ENCODE peak calls at places on chromosomes 1 and 21, in seven cellular contexts. J is ELR, G is astrocyte of the spinal cord, E is T-helper 9 cell, N is AML-193, X is psoas muscle, U is activated T-cell treated with anti-CD3 and anti-CD28 coated beads for 1 hour. A is an unnamed sample.

GRCh38 chr1:41713557-41714327 is 205.0 kb downstream of the HIVEP3 start:
- DNase-seq in U (no peak), N (no peak), X (no peak), E (no peak), G (peak; percentile 90), J (peak; percentile 91), A (peak; percentile 74)

GRCh38 chr1:202618387-202619022 is 91.7 kb downstream of the SYT2 start:
- DNase-seq in N (no peak), J (peak; percentile 76), U (no peak), X (no peak), E (no peak), G (peak; percentile 88), A (peak; percentile 23)

GRCh38 chr1:88455857-88456256 is 228.2 kb upstream of the PKN2 start:
- DNase-seq in J (no peak), U (no peak), G (no peak), X (no peak), N (no peak), E (no peak), A (no peak)

GRCh38 chr1:47449702-47450552 is 12.1 kb downstream of the FOXD2 start:
- DNase-seq in G (no peak), X (peak; percentile 37), N (no peak), E (no peak), U (no peak), J (no peak), A (peak; percentile 43)

GRCh38 chr1:40182956-40183710 is 21.9 kb downstream of the RLF start:
- DNase-seq in N (no peak), U (no peak), J (peak; percentile 58), G (peak; percentile 38), X (no peak), E (no peak), A (peak; percentile 59)

GRCh38 chr1:55057270-55057955 is 18.1 kb downstream of the PCSK9 start:
- DNase-seq in J (no peak), U (no peak), E (no peak), G (no peak), X (no peak), N (no peak), A (no peak)

GRCh38 chr1:10105484-10105883 is 72.7 kb downstream of the UBE4B start:
- DNase-seq in X (peak; percentile 21), G (no peak), U (no peak), J (no peak), E (no peak), N (no peak), A (no peak)

GRCh38 chr21:35256468-35256988 is 207.4 kb upstream of the RUNX1 start:
- DNase-seq in E (no peak), X (peak; percentile 91), U (no peak), N (no peak), G (peak; percentile 99), J (peak; percentile 95), A (peak; percentile 98)

GRCh38 chr1:188489336-188490112 is 1660.8 kb downstream of the PLA2G4A start:
- DNase-seq in G (peak; percentile 42), N (no peak), X (no peak), U (no peak), E (no peak), J (peak; percentile 89), A (peak; percentile 88)

GRCh38 chr1:6785721-6786505 is 659 bp downstream of the CAMTA1 start:
- DNase-seq in J (peak; percentile 54), N (no peak), X (peak; percentile 52), E (peak; percentile 41), G (peak; percentile 5), U (peak; percentile 9), A (peak; percentile 47)

GRCh38 chr1:6960291-6960758 is 175.1 kb downstream of the CAMTA1 start:
- DNase-seq in N (no peak), X (peak; percentile 50), J (peak; percentile 78), U (no peak), E (no peak), G (no peak), A (peak; percentile 96)

GRCh38 chr21:45322960-45323461 is 35.3 kb upstream of the POFUT2 start:
- DNase-seq in X (no peak), N (no peak), G (no peak), J (peak; percentile 72), U (no peak), E (no peak), A (no peak)

GRCh38 chr1:183002267-183002666 is 21.0 kb upstream of the LAMC1 start:
- DNase-seq in E (no peak), J (no peak), G (no peak), X (no peak), U (no peak), N (no peak), A (no peak)

GRCh38 chr1:20197329-20197791 is 11.0 kb upstream of the PLA2G2C start:
- DNase-seq in N (no peak), G (no peak), J (no peak), E (no peak), U (no peak), X (no peak), A (peak; percentile 21)

GRCh38 chr1:44602675-44603610 is 71.3 kb downstream of the TMEM53 start:
- DNase-seq in G (no peak), X (peak; percentile 55), U (no peak), J (no peak), E (no peak), N (no peak), A (no peak)

GRCh38 chr1:165738794-165739193 is 29.9 kb downstream of the TMCO1 start:
- DNase-seq in U (no peak), E (no peak), G (no peak), J (no peak), X (no peak), N (no peak), A (no peak)

GRCh38 chr1:32702599-32703478 is at the start of gene SYNC:
- DNase-seq in G (peak; percentile 85), N (no peak), U (no peak), J (peak; percentile 68), X (peak; percentile 83), E (no peak), A (peak; percentile 61)

GRCh38 chr1:245700631-245701030 is 545.8 kb downstream of the KIF26B start:
- DNase-seq in U (no peak), G (no peak), E (no peak), J (no peak), X (no peak), N (no peak), A (no peak)

GRCh38 chr21:39430457-39430856 is 15.1 kb downstream of the LCA5L start:
- DNase-seq in G (no peak), J (no peak), U (no peak), E (no peak), N (no peak), X (no peak), A (no peak)

GRCh38 chr1:178724386-178724733 is 684 bp upstream of the RALGPS2 start:
- DNase-seq in G (no peak), N (no peak), X (no peak), E (no peak), U (no peak), J (no peak), A (no peak)

GRCh38 chr21:42799516-42799915 is 79.8 kb downstream of the WDR4 start:
- DNase-seq in J (peak; percentile 1), G (no peak), N (no peak), U (no peak), X (no peak), E (no peak), A (peak; percentile 71)

GRCh38 chr1:35560256-35561225 is 2.9 kb downstream of the NCDN start:
- DNase-seq in J (no peak), G (no peak), N (no peak), X (peak; percentile 67), U (no peak), E (no peak), A (no peak)

GRCh38 chr1:162732566-162733335 is 57.8 kb upstream of the HSD17B7 start:
- DNase-seq in J (no peak), N (no peak), U (no peak), X (no peak), G (no peak), E (no peak), A (no peak)

GRCh38 chr1:232562855-232563510 is 67.0 kb downstream of the SIPA1L2 start:
- DNase-seq in E (no peak), U (no peak), G (no peak), N (no peak), J (no peak), X (no peak), A (no peak)

GRCh38 chr1:67793562-67793961 is 39.7 kb downstream of the GNG12 start:
- DNase-seq in E (no peak), N (no peak), J (peak; percentile 70), U (no peak), G (peak; percentile 73), X (no peak), A (peak; percentile 41)

GRCh38 chr21:43958364-43959158 is 53.5 kb upstream of the TRAPPC10 start:
- DNase-seq in N (no peak), U (no peak), J (no peak), E (no peak), X (peak; percentile 2), G (no peak), A (no peak)

GRCh38 chr1:212218911-212219310 is 66.3 kb upstream of the PPP2R5A start:
- DNase-seq in E (no peak), U (no peak), X (no peak), G (peak; percentile 81), J (peak; percentile 29), N (no peak), A (no peak)

GRCh38 chr1:39957299-39958020 is 2.5 kb downstream of the MFSD2A start:
- DNase-seq in X (no peak), N (no peak), U (no peak), J (no peak), G (no peak), E (no peak), A (no peak)

GRCh38 chr1:29875557-29876028 is 639.3 kb downstream of the PTPRU start:
- DNase-seq in G (no peak), X (no peak), J (no peak), N (no peak), U (no peak), E (no peak), A (peak; percentile 30)

GRCh38 chr1:154577346-154578057 is 9.9 kb downstream of the CHRNB2 start:
- DNase-seq in X (no peak), N (no peak), U (no peak), J (no peak), G (no peak), E (no peak), A (no peak)

GRCh38 chr21:41678016-41678935 is 88.6 kb downstream of the RIPK4 start:
- DNase-seq in N (no peak), U (no peak), E (no peak), G (peak; percentile 59), J (peak; percentile 44), X (no peak), A (peak; percentile 99)

GRCh38 chr1:52142220-52143153 is 598 bp downstream of the ZFYVE9 start:
- DNase-seq in J (peak; percentile 71), E (no peak), N (no peak), U (peak; percentile 10), X (peak; percentile 49), G (peak; percentile 62), A (peak; percentile 56)

GRCh38 chr1:201085902-201086735 is 26.1 kb downstream of the CACNA1S start:
- DNase-seq in E (peak; percentile 18), J (peak; percentile 61), U (peak; percentile 16), X (peak; percentile 71), N (peak; percentile 43), G (peak; percentile 25), A (peak; percentile 97)

GRCh38 chr1:3590145-3590768 is 21.1 kb downstream of the MEGF6 start:
- DNase-seq in X (no peak), N (no peak), J (no peak), E (no peak), G (no peak), U (no peak), A (no peak)

GRCh38 chr21:45847870-45848269 is 133.7 kb upstream of the COL6A1 start:
- DNase-seq in G (peak; percentile 32), U (no peak), X (no peak), N (no peak), J (peak; percentile 11), E (no peak), A (no peak)

GRCh38 chr1:211756471-211757020 is 74.0 kb downstream of the LPGAT1 start:
- DNase-seq in J (no peak), G (no peak), N (no peak), E (no peak), X (no peak), U (no peak), A (no peak)

GRCh38 chr1:26960625-26960966 is 328 bp upstream of the KDF1 start:
- DNase-seq in N (no peak), U (no peak), E (no peak), G (no peak), J (no peak), X (no peak), A (no peak)

GRCh38 chr1:97947751-97948150 is 26.9 kb upstream of the DPYD start:
- DNase-seq in G (peak; percentile 0), U (no peak), E (no peak), N (no peak), J (no peak), X (no peak), A (no peak)

A was measured in PC-3.